ENCODE peak calls at places on chromosome 6, in four cellular contexts. T is NCI-H1417; F is NCI-H1436; S is stimulated activated CD4-positive, alpha-beta T cell treated with anti-CD3 and anti-CD28 coated beads, TNF-alpha, amount 100 ng/mL, for 4 hours. I is an unnamed sample.
A peak's percentile ranks its signal among the peaks of the same experiment; 100 is the strongest.

GRCh38 chr6:45001663-45002062 is 326.5 kb upstream of the RUNX2 start:
- DNase-seq in T (no peak), F (no peak), S (no peak), I (no peak)

GRCh38 chr6:5707646-5708045 is 299.1 kb downstream of the NRN1 start:
- DNase-seq in T (no peak), F (no peak), S (no peak), I (no peak)

GRCh38 chr6:21587925-21588811 is 5.4 kb upstream of the SOX4 start:
- DNase-seq in T (peak; percentile 87), F (peak; percentile 74), S (no peak), I (no peak)

GRCh38 chr6:45625191-45625664 is 247.5 kb upstream of the SUPT3H start:
- DNase-seq in T (no peak), F (no peak), S (no peak), I (no peak)

GRCh38 chr6:118618676-118619377 is 32.6 kb downstream of the CEP85L start:
- DNase-seq in T (peak; percentile 22), F (no peak), S (peak; percentile 49), I (peak; percentile 40)

GRCh38 chr6:111427341-111428116 is 55.5 kb downstream of the REV3L start:
- DNase-seq in T (no peak), F (no peak), S (no peak), I (no peak)

GRCh38 chr6:11943060-11943459 is 69.1 kb upstream of the HIVEP1 start:
- DNase-seq in T (no peak), F (no peak), S (no peak), I (no peak)

GRCh38 chr6:120615238-120615637 is 719.0 kb downstream of the TBC1D32 start:
- DNase-seq in T (no peak), F (no peak), S (no peak), I (no peak)

GRCh38 chr6:20870493-20870892 is 336.2 kb downstream of the CDKAL1 start:
- DNase-seq in T (peak; percentile 11), F (no peak), S (no peak), I (no peak)

GRCh38 chr6:106614131-106614530 is 15.2 kb downstream of the RTN4IP1 start:
- DNase-seq in T (no peak), F (no peak), S (no peak), I (no peak)

GRCh38 chr6:35737413-35738211 is 780 bp downstream of the ARMC12 start:
- DNase-seq in T (peak; percentile 68), F (peak; percentile 71), S (no peak), I (no peak)

GRCh38 chr6:2806664-2807063 is 35.0 kb downstream of the SERPINB1 start:
- DNase-seq in T (no peak), F (no peak), S (no peak), I (no peak)

GRCh38 chr6:46989384-46989783 is 52.7 kb downstream of the ADGRF1 start:
- DNase-seq in T (no peak), F (no peak), S (no peak), I (no peak)

GRCh38 chr6:70281923-70282902 is 20.7 kb downstream of the COL9A1 start:
- DNase-seq in T (no peak), F (no peak), S (no peak), I (no peak)

GRCh38 chr6:71346034-71346680 is 57.5 kb downstream of the OGFRL1 start:
- DNase-seq in T (no peak), F (no peak), S (no peak), I (no peak)

GRCh38 chr6:105326216-105326615 is 76.7 kb downstream of the PREP start:
- DNase-seq in T (peak; percentile 80), F (peak; percentile 62), S (no peak), I (no peak)

GRCh38 chr6:13217206-13217905 is 111.0 kb downstream of the TBC1D7 start:
- DNase-seq in T (no peak), F (no peak), S (no peak), I (no peak)

GRCh38 chr6:136930528-136930927 is 8.4 kb downstream of the SLC35D3 start:
- DNase-seq in T (no peak), F (no peak), S (no peak), I (no peak)

GRCh38 chr6:128882991-128883571 is at the start of gene LAMA2:
- DNase-seq in T (no peak), F (no peak), S (no peak), I (no peak)

I was measured in activated T-helper 9 cell treated with anti-CD3 and anti-CD28 coated beads, Interleukin-2, amount 50 U/mL, for 16 hours.